ENCODE peak calls at places on chromosomes 3 and 15, in five cellular contexts. S is A549, A is endodermal cell, C is AG09309, I is fibroblast of mammary gland. D is an unnamed sample.

GRCh38 chr3:177687291-177687690 is 490.0 kb upstream of the TBL1XR1 start:
- DNase-seq in S (no peak), A (no peak), C (no peak), I (no peak), D (peak)

GRCh38 chr15:56759450-56759845 is 26.1 kb upstream of the ZNF280D start:
- DNase-seq in S (no peak), A (no peak), C (peak), I (peak), D (peak)

GRCh38 chr3:113231391-113231790 is 20.0 kb downstream of the BOC start:
- DNase-seq in S (no peak), A (no peak), C (peak), I (peak), D (peak)

GRCh38 chr15:63076136-63077005 is 33.8 kb downstream of the TPM1 start:
- DNase-seq in S (no peak), A (peak), C (no peak), I (no peak), D (no peak)

GRCh38 chr15:37095197-37095992 is 5.0 kb downstream of the MEIS2 start:
- DNase-seq in S (no peak), A (peak), C (no peak), I (no peak), D (no peak)

GRCh38 chr15:30901889-30902288 is 1.8 kb upstream of the FAN1 start:
- DNase-seq in S (no peak), A (no peak), C (no peak), I (no peak), D (no peak)

GRCh38 chr15:45454825-45455224 is 67.7 kb downstream of the SLC30A4 start:
- DNase-seq in S (peak), A (no peak), C (peak), I (peak), D (peak)

GRCh38 chr3:36852071-36852470 is 87.7 kb upstream of the DCLK3 start:
- DNase-seq in S (no peak), A (no peak), C (no peak), I (no peak), D (no peak)

GRCh38 chr3:42213417-42213816 is 52.6 kb downstream of the CCK start:
- DNase-seq in S (no peak), A (peak), C (no peak), I (no peak), D (no peak)

GRCh38 chr3:37443363-37444035 is 269.1 kb upstream of the LRRFIP2 start:
- DNase-seq in S (no peak), A (no peak), C (no peak), I (no peak), D (peak)

GRCh38 chr3:14403636-14404395 is 1.4 kb downstream of the SLC6A6 start:
- DNase-seq in S (peak), A (no peak), C (no peak), I (no peak), D (no peak)

GRCh38 chr15:27903405-27903804 is 195.7 kb downstream of the OCA2 start:
- DNase-seq in S (no peak), A (no peak), C (no peak), I (no peak), D (no peak)

GRCh38 chr15:40826123-40827075 is 2.1 kb downstream of the PPP1R14D start:
- DNase-seq in S (no peak), A (no peak), C (no peak), I (no peak), D (no peak)

GRCh38 chr3:123338620-123339061 is 110.2 kb downstream of the ADCY5 start:
- DNase-seq in S (no peak), A (no peak), C (no peak), I (no peak), D (no peak)

GRCh38 chr15:51108933-51109550 is 14.3 kb upstream of the TNFAIP8L3 start:
- DNase-seq in S (no peak), A (no peak), C (peak), I (peak), D (peak)

DNA sequence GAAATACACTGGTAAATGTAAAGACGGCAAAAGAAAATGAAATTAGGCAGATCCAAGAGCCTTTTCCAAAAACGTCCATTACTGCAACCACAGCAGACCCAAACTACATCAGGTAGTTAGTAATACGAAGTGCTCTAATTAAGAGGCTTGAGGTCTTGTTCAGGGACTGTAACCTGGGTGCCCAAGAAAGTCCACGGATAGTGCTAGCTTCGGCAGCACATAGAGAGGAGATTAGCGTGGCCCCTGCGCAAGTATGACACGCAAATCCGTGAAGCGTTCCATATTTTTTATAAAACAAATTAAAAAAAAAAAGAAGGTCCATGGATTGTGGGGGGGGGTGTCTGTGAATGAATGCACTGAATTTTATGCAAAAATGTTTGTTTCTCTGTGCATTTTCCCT is 1.4 kb downstream of the COPB2 start:
- DNase-seq in S (no peak), A (no peak), C (no peak), I (no peak), D (no peak)
- H3K4me3 ChIP-seq in S (peak), A (peak), C (peak), I (peak), D (peak)

GRCh38 chr3:127856801-127857200 is 34.5 kb upstream of the MGLL start:
- DNase-seq in S (no peak), A (no peak), C (no peak), I (no peak), D (no peak)

GRCh38 chr3:127857270-127857801 is 35.0 kb upstream of the MGLL start:
- DNase-seq in S (peak), A (no peak), C (no peak), I (peak), D (peak)

GRCh38 chr3:127851899-127852298 is 29.6 kb upstream of the MGLL start:
- DNase-seq in S (no peak), A (peak), C (no peak), I (no peak), D (no peak)

GRCh38 chr3:127855246-127855645 is 32.9 kb upstream of the MGLL start:
- DNase-seq in S (no peak), A (no peak), C (no peak), I (no peak), D (no peak)

DNA sequence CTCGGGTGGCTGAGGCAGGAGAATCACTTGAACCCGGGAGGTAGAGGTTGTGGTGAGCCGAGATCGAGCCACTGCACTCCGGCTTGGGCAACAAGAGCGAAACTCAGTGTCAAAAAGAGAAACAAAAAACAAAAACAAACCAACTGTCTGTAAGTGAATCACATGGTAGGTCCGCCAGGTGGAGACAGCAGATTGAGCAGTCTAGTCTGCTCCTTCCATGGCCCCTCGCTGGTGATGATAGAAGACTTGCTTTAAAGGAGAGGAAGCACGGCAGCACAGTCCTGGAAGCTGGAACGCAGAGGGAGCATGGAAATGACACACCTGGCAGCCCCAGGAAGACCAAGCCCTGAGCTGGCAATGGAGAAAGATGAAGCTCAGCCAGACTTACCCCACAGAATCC is 31.4 kb upstream of the MGLL start:
- DNase-seq in S (no peak), A (peak), C (no peak), I (no peak), D (no peak)
- TF ChIP-seq CTCF in S (no peak), A (peak), C (no peak), I (no peak), D (no peak)

GRCh38 chr3:86168512-86168911 is 822.4 kb downstream of the VGLL3 start:
- DNase-seq in S (no peak), A (no peak), C (no peak), I (no peak), D (no peak)
- H3K4me3 ChIP-seq in S (no peak), A (no peak), C (no peak), I (no peak), D (no peak)

DNA sequence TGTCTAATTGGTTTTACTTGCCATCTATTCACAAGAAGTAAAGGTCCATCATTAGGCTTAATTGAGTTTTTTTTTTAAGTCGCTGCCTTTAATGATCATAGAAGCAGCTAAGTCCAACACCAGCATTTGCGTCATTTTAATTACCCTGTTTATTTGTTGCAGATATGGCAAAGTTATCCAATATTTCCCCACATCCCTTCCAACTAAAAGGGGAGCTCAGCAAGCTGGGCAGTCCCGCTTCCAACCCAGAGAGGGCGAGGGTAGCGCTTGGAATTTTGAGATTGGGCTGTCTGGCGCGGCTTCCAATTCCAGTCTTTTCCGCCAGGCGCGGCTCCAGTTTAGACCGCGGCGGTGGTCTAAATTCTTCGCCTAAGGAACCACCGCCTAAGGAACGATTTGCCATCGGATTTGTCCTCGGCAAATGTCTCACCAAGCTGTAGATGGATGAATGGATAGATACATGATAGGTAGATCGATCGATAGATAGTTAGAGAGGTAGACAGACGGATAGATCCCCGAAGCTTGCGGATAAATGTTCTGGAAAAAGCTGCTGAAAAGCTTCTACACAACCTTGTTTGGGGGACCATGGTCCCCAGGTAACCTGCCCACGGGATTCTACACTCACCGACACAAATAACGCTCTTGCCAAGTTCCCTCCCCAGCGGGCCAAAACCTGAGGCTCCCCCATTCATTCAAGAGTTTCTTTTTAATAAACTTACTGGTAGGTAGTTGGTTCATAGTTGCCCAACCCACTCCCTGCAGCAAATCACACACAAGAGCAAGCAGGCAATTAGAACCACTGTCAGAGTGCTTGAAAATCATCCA is 49.2 kb downstream of the ZIC4 start:
- DNase-seq in S (no peak), A (peak), C (no peak), I (peak), D (no peak)
- TF ChIP-seq CTCF in S (no peak), A (peak), C (no peak), I (peak), D (peak)

DNA sequence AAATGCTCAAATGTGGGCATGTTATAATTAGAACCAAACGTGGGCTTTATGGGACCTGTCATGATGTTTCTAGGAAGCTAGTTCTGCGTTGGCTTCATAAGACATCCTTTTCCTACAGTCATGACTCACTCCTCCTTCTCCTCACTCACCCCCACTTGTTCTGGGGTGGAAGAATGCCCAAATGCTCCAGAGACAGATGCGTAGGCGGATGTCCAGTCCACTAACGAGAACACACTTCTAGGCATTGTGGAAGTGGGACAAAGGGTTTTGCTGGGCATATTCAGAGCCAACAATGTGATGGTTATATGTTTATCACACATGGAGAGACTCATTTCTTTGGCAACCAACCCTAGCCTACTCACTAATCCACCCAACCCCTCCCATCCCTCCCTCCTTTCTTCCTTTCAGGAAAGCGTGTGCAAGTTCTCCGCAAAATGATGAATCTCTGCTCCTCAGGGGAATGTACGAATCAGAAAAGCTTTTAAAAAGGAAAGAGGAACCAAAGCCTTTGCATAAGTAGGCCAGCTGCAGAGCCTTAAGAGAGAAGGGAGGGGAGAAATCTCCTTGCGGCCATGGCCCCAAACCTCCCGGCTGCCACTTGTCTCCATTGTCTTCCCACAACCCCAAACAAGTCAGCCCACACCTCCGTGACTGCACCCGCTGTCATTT is 123.0 kb upstream of the SPRED1 start:
- DNase-seq in S (no peak), A (no peak), C (peak), I (peak), D (peak)
- H3K4me3 ChIP-seq in S (no peak), A (no peak), C (peak), I (peak), D (no peak)